ENCODE peak calls at places on chromosomes 5 and 9, in seven cellular contexts. Y is GM20000, H is OCI-LY7, E is PC-9, B is IMR-90, W is tibial artery, C is chondrocyte. O is an unnamed sample.

GRCh38 chr5:132012385-132013005 is 1.0 kb upstream of the ACSL6 start:
- DNase-seq in Y (peak; percentile 41), H (no peak), E (no peak), B (peak; percentile 68), W (peak; percentile 61), C (peak; percentile 88), O (no peak)

GRCh38 chr9:97570899-97571298 is 62.3 kb downstream of the TSTD2 start:
- DNase-seq in Y (no peak), H (no peak), E (no peak), B (no peak), W (no peak), C (no peak), O (no peak)

GRCh38 chr5:24364711-24365110 is 280.1 kb downstream of the CDH10 start:
- DNase-seq in Y (no peak), H (no peak), E (no peak), B (no peak), W (no peak), C (no peak), O (no peak)

GRCh38 chr5:133895979-133896378 is 72.4 kb downstream of the C5orf15 start:
- DNase-seq in Y (no peak), H (no peak), E (no peak), B (no peak), W (no peak), C (no peak), O (no peak)

GRCh38 chr9:4748612-4749011 is 7.6 kb upstream of the AK3 start:
- DNase-seq in Y (no peak), H (no peak), E (no peak), B (peak; percentile 33), W (no peak), C (no peak), O (no peak)

GRCh38 chr5:178673801-178674200 is 47.0 kb upstream of the CLK4 start:
- DNase-seq in Y (no peak), H (no peak), E (no peak), B (no peak), W (no peak), C (no peak), O (no peak)

GRCh38 chr9:14723301-14723700 is 768 bp upstream of the CER1 start:
- DNase-seq in Y (no peak), H (no peak), E (no peak), B (no peak), W (no peak), C (no peak), O (no peak)

GRCh38 chr9:90343360-90343759 is 299.3 kb downstream of the DIRAS2 start:
- DNase-seq in Y (no peak), H (no peak), E (no peak), B (peak; percentile 2), W (no peak), C (no peak), O (no peak)

GRCh38 chr5:9046756-9047481 is 499.0 kb downstream of the SEMA5A start:
- DNase-seq in Y (no peak), H (no peak), E (no peak), B (peak; percentile 99), W (no peak), C (no peak), O (no peak)

GRCh38 chr9:128636024-128636390 is 20.6 kb downstream of the DYNC2I2 start:
- DNase-seq in Y (no peak), H (no peak), E (peak; percentile 96), B (no peak), W (peak; percentile 78), C (no peak), O (peak; percentile 68)

GRCh38 chr5:150307617-150308426 is 5.1 kb upstream of the ARSI start:
- DNase-seq in Y (no peak), H (no peak), E (no peak), B (no peak), W (no peak), C (peak; percentile 40), O (peak; percentile 40)

GRCh38 chr9:133063500-133064231 is 1.9 kb downstream of the CEL start:
- DNase-seq in Y (no peak), H (no peak), E (no peak), B (no peak), W (no peak), C (peak; percentile 79), O (no peak)
- TF ChIP-seq CTCF in Y (no peak), H (no peak), E (no peak), B (no peak), W (no peak), C (no peak), O (no peak)

GRCh38 chr5:76813982-76814562 is 4.8 kb upstream of the F2RL1 start:
- DNase-seq in Y (no peak), H (no peak), E (peak; percentile 45), B (peak; percentile 98), W (no peak), C (no peak), O (no peak)

GRCh38 chr5:76820491-76820890 is 1.7 kb downstream of the F2RL1 start:
- DNase-seq in Y (no peak), H (no peak), E (no peak), B (no peak), W (no peak), C (no peak), O (no peak)

GRCh38 chr5:76816110-76816831 is 2.6 kb upstream of the F2RL1 start:
- DNase-seq in Y (no peak), H (no peak), E (no peak), B (no peak), W (no peak), C (no peak), O (no peak)

GRCh38 chr5:76819851-76820280 is 1.0 kb downstream of the F2RL1 start:
- DNase-seq in Y (no peak), H (no peak), E (no peak), B (no peak), W (no peak), C (no peak), O (peak; percentile 24)

GRCh38 chr5:76818844-76819831 is at the start of gene F2RL1:
- DNase-seq in Y (no peak), H (no peak), E (peak; percentile 94), B (peak; percentile 73), W (peak; percentile 66), C (no peak), O (peak; percentile 96)
- TF ChIP-seq CTCF in Y (no peak), H (no peak), E (peak; percentile 3), B (no peak), W (no peak), C (no peak), O (no peak)

GRCh38 chr9:121989010-121989409 is 104.1 kb downstream of the TTLL11 start:
- DNase-seq in Y (no peak), H (no peak), E (peak; percentile 21), B (peak; percentile 39), W (no peak), C (no peak), O (peak; percentile 20)
- TF ChIP-seq CTCF in Y (no peak), H (peak; percentile 55), E (no peak), B (peak; percentile 38), W (no peak), C (peak; percentile 66), O (no peak)

GRCh38 chr5:82494942-82495341 is 216.8 kb upstream of the RPS23 start:
- DNase-seq in Y (no peak), H (no peak), E (no peak), B (peak; percentile 5), W (no peak), C (no peak), O (no peak)
- TF ChIP-seq CTCF in Y (no peak), H (peak; percentile 57), E (no peak), B (peak; percentile 38), W (no peak), C (peak; percentile 57), O (peak; percentile 18)

O was measured in Calu3.